ENCODE peak calls at places on chromosome 19, in five cellular contexts. One of them, this sample, is unnamed.
A peak's percentile ranks its signal among the peaks of the same experiment; 100 is the strongest.

GRCh38 chr19:38665950-38666661 is 18.7 kb downstream of the ACTN4 start:
- DNase-seq in uterus: peak; percentile 79
- DNase-seq in body of pancreas: peak; percentile 70
- DNase-seq in GM12878: no peak
- DNase-seq in heart left ventricle: peak; percentile 72
- DNase-seq in this sample: no peak

GRCh38 chr19:51821511-51821910 is 26.6 kb downstream of the FPR3 start:
- DNase-seq in body of pancreas: no peak
- DNase-seq in heart left ventricle: no peak
- DNase-seq in uterus: no peak
- DNase-seq in GM12878: no peak
- DNase-seq in this sample: no peak

GRCh38 chr19:45152504-45153338 is 8.1 kb downstream of the NKPD1 start:
- DNase-seq in heart left ventricle: peak; percentile 74
- DNase-seq in GM12878: no peak
- DNase-seq in uterus: peak; percentile 31
- DNase-seq in body of pancreas: peak; percentile 32
- DNase-seq in this sample: peak; percentile 72

GRCh38 chr19:29001006-29001921 is 211.7 kb downstream of the UQCRFS1 start:
- DNase-seq in uterus: peak; percentile 39
- DNase-seq in body of pancreas: no peak
- DNase-seq in GM12878: no peak
- DNase-seq in heart left ventricle: no peak
- DNase-seq in this sample: no peak

GRCh38 chr19:51387924-51388389 is at the start of gene LIM2:
- DNase-seq in heart left ventricle: no peak
- DNase-seq in GM12878: no peak
- DNase-seq in uterus: no peak
- DNase-seq in body of pancreas: no peak
- DNase-seq in this sample: no peak

GRCh38 chr19:4913996-4914735 is 4.9 kb downstream of the UHRF1 start:
- DNase-seq in uterus: no peak
- DNase-seq in body of pancreas: no peak
- DNase-seq in heart left ventricle: no peak
- DNase-seq in GM12878: no peak
- DNase-seq in this sample: no peak

GRCh38 chr19:43465468-43466120 is at the start of gene LYPD3:
- DNase-seq in GM12878: no peak
- DNase-seq in heart left ventricle: no peak
- DNase-seq in body of pancreas: no peak
- DNase-seq in uterus: peak; percentile 49
- DNase-seq in this sample: no peak

GRCh38 chr19:42606660-42607351 is 12.1 kb upstream of the CEACAM8 start:
- DNase-seq in heart left ventricle: peak; percentile 73
- DNase-seq in uterus: no peak
- DNase-seq in GM12878: no peak
- DNase-seq in body of pancreas: peak; percentile 94
- DNase-seq in this sample: peak; percentile 80

GRCh38 chr19:39951686-39952085 is 17.3 kb upstream of the FCGBP start:
- DNase-seq in heart left ventricle: no peak
- DNase-seq in uterus: no peak
- DNase-seq in body of pancreas: no peak
- DNase-seq in GM12878: no peak
- DNase-seq in this sample: no peak

GRCh38 chr19:40603071-40603718 is 2.0 kb downstream of the LTBP4 start:
- DNase-seq in body of pancreas: no peak
- DNase-seq in GM12878: no peak
- DNase-seq in uterus: no peak
- DNase-seq in heart left ventricle: no peak
- DNase-seq in this sample: no peak

GRCh38 chr19:8611890-8612806 is 1.6 kb upstream of the ADAMTS10 start:
- DNase-seq in GM12878: no peak
- DNase-seq in body of pancreas: peak; percentile 33
- DNase-seq in heart left ventricle: peak; percentile 89
- DNase-seq in uterus: peak; percentile 71
- DNase-seq in this sample: peak; percentile 55

GRCh38 chr19:52946322-52947310 is 16.1 kb downstream of the ZNF816 start:
- DNase-seq in body of pancreas: peak; percentile 56
- DNase-seq in uterus: peak; percentile 79
- DNase-seq in heart left ventricle: peak; percentile 61
- DNase-seq in GM12878: no peak
- DNase-seq in this sample: peak; percentile 54

GRCh38 chr19:1276620-1277007 is 1.3 kb downstream of the FAM174C start:
- DNase-seq in uterus: no peak
- DNase-seq in body of pancreas: no peak
- DNase-seq in heart left ventricle: no peak
- DNase-seq in GM12878: no peak
- DNase-seq in this sample: no peak

GRCh38 chr19:1241417-1242095 is at the start of gene ATP5F1D:
- DNase-seq in GM12878: peak; percentile 80
- DNase-seq in body of pancreas: peak; percentile 95
- DNase-seq in uterus: peak; percentile 94
- DNase-seq in heart left ventricle: peak; percentile 98
- DNase-seq in this sample: peak; percentile 95

GRCh38 chr19:18763674-18764590 is 27.2 kb downstream of the COMP start:
- DNase-seq in body of pancreas: no peak
- DNase-seq in GM12878: no peak
- DNase-seq in uterus: no peak
- DNase-seq in heart left ventricle: no peak
- DNase-seq in this sample: no peak

GRCh38 chr19:7340959-7341837 is 7.5 kb upstream of the ARHGEF18 start:
- DNase-seq in body of pancreas: peak; percentile 89
- DNase-seq in GM12878: peak; percentile 92
- DNase-seq in uterus: peak; percentile 87
- DNase-seq in heart left ventricle: peak; percentile 88
- DNase-seq in this sample: peak; percentile 90

GRCh38 chr19:32519023-32519422 is 62.0 kb upstream of the PDCD5 start:
- DNase-seq in body of pancreas: no peak
- DNase-seq in GM12878: no peak
- DNase-seq in uterus: no peak
- DNase-seq in heart left ventricle: no peak
- DNase-seq in this sample: no peak

GRCh38 chr19:35555301-35556005 is 8.0 kb downstream of the ATP4A start:
- DNase-seq in heart left ventricle: no peak
- DNase-seq in uterus: no peak
- DNase-seq in GM12878: no peak
- DNase-seq in body of pancreas: no peak
- DNase-seq in this sample: no peak

GRCh38 chr19:37329686-37330085 is 41.2 kb upstream of the ZNF527 start:
- DNase-seq in GM12878: no peak
- DNase-seq in body of pancreas: no peak
- DNase-seq in heart left ventricle: no peak
- DNase-seq in uterus: no peak
- DNase-seq in this sample: no peak

GRCh38 chr19:4909172-4909896 is at the start of gene UHRF1:
- DNase-seq in uterus: no peak
- DNase-seq in heart left ventricle: no peak
- DNase-seq in GM12878: no peak
- DNase-seq in body of pancreas: no peak
- DNase-seq in this sample: no peak

GRCh38 chr19:10007811-10008211 is 2.5 kb downstream of the COL5A3 start:
- DNase-seq in heart left ventricle: peak; percentile 79
- DNase-seq in uterus: no peak
- DNase-seq in GM12878: no peak
- DNase-seq in body of pancreas: no peak
- DNase-seq in this sample: peak; percentile 34

GRCh38 chr19:35868823-35869326 is 501 bp downstream of the APLP1 start:
- DNase-seq in GM12878: no peak
- DNase-seq in body of pancreas: no peak
- DNase-seq in heart left ventricle: no peak
- DNase-seq in uterus: no peak
- DNase-seq in this sample: no peak

GRCh38 chr19:34479396-34479795 is 2.2 kb upstream of the WTIP start:
- DNase-seq in body of pancreas: no peak
- DNase-seq in uterus: no peak
- DNase-seq in heart left ventricle: no peak
- DNase-seq in GM12878: no peak
- DNase-seq in this sample: no peak

GRCh38 chr19:50843701-50844221 is 10.4 kb upstream of the KLK15 start:
- DNase-seq in heart left ventricle: no peak
- DNase-seq in GM12878: no peak
- DNase-seq in uterus: no peak
- DNase-seq in body of pancreas: no peak
- DNase-seq in this sample: no peak

GRCh38 chr19:52648336-52648990 is 10.3 kb upstream of the ZNF83 start:
- DNase-seq in body of pancreas: no peak
- DNase-seq in uterus: no peak
- DNase-seq in GM12878: no peak
- DNase-seq in heart left ventricle: no peak
- DNase-seq in this sample: no peak

GRCh38 chr19:34096020-34096915 is 76.0 kb upstream of the LSM14A start:
- DNase-seq in uterus: no peak
- DNase-seq in GM12878: no peak
- DNase-seq in body of pancreas: no peak
- DNase-seq in heart left ventricle: no peak
- DNase-seq in this sample: no peak

GRCh38 chr19:13343514-13343913 is 162.8 kb downstream of the CACNA1A start:
- DNase-seq in body of pancreas: no peak
- DNase-seq in uterus: no peak
- DNase-seq in heart left ventricle: no peak
- DNase-seq in GM12878: no peak
- DNase-seq in this sample: no peak

GRCh38 chr19:12112238-12112637 is 27.9 kb downstream of the ZNF20 start:
- DNase-seq in body of pancreas: no peak
- DNase-seq in heart left ventricle: no peak
- DNase-seq in GM12878: no peak
- DNase-seq in uterus: no peak
- DNase-seq in this sample: no peak

DNA sequence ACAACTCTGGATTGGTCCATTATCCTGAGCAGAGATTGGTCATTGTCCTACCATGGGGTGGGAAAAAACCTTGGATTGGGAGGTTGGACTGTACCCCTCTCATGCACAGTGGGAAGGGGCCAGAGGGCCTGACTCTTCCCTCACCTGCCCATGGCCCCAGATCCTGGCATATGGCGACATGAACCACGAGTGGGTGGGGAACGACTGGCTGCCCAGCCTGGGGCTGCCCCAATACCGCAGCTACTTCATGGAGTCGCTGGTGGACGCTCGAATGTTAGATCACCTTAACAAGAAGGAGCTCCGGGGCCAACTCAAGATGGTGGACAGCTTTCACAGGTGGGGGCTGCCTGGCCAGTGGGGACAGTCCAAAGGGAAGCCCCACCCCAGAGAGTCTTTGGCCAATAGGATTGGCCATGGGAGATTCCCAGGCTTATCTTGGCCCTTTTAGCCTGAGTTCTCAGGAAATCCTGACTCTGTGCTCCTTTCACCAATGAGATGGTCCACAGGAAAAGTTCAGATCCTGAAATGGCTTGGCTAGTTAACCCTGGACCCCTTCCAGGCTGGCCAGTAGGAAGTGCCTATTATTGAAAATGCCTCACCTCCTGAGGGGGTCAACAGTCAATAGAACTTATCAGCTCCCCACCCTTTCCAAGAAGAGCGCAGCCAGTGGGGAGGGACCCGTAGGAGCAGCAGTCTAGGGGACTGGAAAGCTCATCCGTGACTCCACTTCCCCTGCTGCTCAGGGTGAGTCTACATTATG is 7.1 kb downstream of the HRC start:
- DNase-seq in GM12878: no peak
- DNase-seq in uterus: no peak
- DNase-seq in body of pancreas: no peak
- DNase-seq in heart left ventricle: peak; percentile 60
- DNase-seq in this sample: no peak
- H3K4me1 ChIP-seq in GM12878: peaks cover 10% of the 10 kb centered on the region
- H3K4me1 ChIP-seq in uterus: no peaks in the 10 kb centered on the region
- H3K4me1 ChIP-seq in body of pancreas: peaks cover 47% of the 10 kb centered on the region
- H3K4me1 ChIP-seq in heart left ventricle: no peaks in the 10 kb centered on the region
- H3K4me1 ChIP-seq in this sample: peaks cover 22% of the 10 kb centered on the region

DNA sequence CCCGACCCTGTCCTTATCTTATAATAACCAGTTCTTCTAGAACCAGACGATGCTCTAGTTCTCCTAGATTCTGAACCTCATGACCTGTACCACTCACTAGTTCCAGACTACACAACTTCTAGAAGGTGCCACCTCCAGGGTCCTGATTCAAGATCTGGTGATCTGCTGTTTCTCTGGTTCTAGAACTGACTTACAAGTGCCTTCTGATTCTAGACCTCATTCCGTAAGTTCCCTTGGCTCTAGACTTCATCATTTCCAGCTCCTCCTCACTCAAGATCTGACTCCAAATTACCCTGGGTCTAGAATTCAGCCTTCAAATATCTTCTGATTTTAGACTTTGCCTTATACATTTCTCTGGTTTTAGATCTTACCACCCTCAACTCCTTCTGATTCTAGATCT is 5.0 kb upstream of the PPP5C start:
- DNase-seq in uterus: no peak
- DNase-seq in GM12878: no peak
- DNase-seq in body of pancreas: no peak
- DNase-seq in heart left ventricle: no peak
- DNase-seq in this sample: no peak
- TF ChIP-seq POLR2A in uterus: no peak
- TF ChIP-seq POLR2A in GM12878: no peak
- TF ChIP-seq POLR2A in body of pancreas: no peak
- TF ChIP-seq POLR2A in heart left ventricle: no peak
- TF ChIP-seq POLR2A in this sample: no peak

DNA sequence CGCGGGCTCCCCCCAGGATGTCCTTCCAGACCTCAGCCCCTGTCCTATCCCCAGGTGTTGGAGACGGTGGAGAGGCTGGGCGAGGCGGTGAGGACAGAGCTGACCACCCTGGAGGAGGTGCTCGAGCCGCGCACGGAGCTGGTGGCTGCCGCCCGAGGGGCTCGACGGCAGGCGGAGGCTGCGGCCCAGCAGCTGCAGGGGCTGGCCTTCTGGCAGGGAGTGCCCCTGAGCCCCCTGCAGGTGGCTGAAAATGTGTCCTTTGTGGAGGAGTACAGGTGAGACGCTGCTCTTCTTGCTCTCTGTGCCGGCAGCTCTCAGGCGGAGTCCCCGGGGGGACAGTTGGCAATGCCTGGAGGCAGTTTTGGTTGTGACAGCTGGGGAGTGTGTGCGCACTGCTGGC is 6.9 kb downstream of the TTYH1 start:
- DNase-seq in GM12878: no peak
- DNase-seq in uterus: no peak
- DNase-seq in heart left ventricle: no peak
- DNase-seq in body of pancreas: no peak
- DNase-seq in this sample: no peak
- H3K27me3 ChIP-seq in GM12878: no peaks in the 10 kb centered on the region
- H3K27me3 ChIP-seq in uterus: peaks cover 3% of the 10 kb centered on the region
- H3K27me3 ChIP-seq in heart left ventricle: peaks cover 39% of the 10 kb centered on the region
- H3K27me3 ChIP-seq in body of pancreas: peaks cover 10% of the 10 kb centered on the region
- H3K27me3 ChIP-seq in this sample: no peaks in the 10 kb centered on the region

GRCh38 chr19:16115309-16116039 is 3.8 kb downstream of the RAB8A start:
- DNase-seq in heart left ventricle: no peak
- DNase-seq in GM12878: no peak
- DNase-seq in body of pancreas: no peak
- DNase-seq in uterus: no peak
- DNase-seq in this sample: no peak

GRCh38 chr19:16111160-16111908 is at the start of gene RAB8A:
- DNase-seq in GM12878: peak; percentile 96
- DNase-seq in body of pancreas: peak; percentile 99
- DNase-seq in heart left ventricle: peak; percentile 100
- DNase-seq in uterus: peak; percentile 100
- DNase-seq in this sample: peak; percentile 99

GRCh38 chr19:16113727-16114126 is 2.0 kb downstream of the RAB8A start:
- DNase-seq in uterus: no peak
- DNase-seq in GM12878: no peak
- DNase-seq in heart left ventricle: no peak
- DNase-seq in body of pancreas: no peak
- DNase-seq in this sample: no peak

GRCh38 chr19:16112778-16113177 is 1.1 kb downstream of the RAB8A start:
- DNase-seq in body of pancreas: no peak
- DNase-seq in heart left ventricle: no peak
- DNase-seq in GM12878: no peak
- DNase-seq in uterus: no peak
- DNase-seq in this sample: no peak

GRCh38 chr19:16111909-16112752 is 442 bp downstream of the RAB8A start:
- DNase-seq in body of pancreas: no peak
- DNase-seq in GM12878: no peak
- DNase-seq in uterus: no peak
- DNase-seq in heart left ventricle: peak; percentile 75
- DNase-seq in this sample: no peak
- H3K4me1 ChIP-seq in body of pancreas: peaks cover 36% of the 10 kb centered on the region
- H3K4me1 ChIP-seq in GM12878: peaks cover 35% of the 10 kb centered on the region
- H3K4me1 ChIP-seq in uterus: peaks cover 7% of the 10 kb centered on the region
- H3K4me1 ChIP-seq in heart left ventricle: peaks cover 4% of the 10 kb centered on the region
- H3K4me1 ChIP-seq in this sample: peaks cover 16% of the 10 kb centered on the region

This sample was measured in testis.